ENCODE peak calls at places on chromosome 22, in nine cellular contexts. One of them, this sample, is unnamed.

GRCh38 chr22:50325444-50326224 is 1.2 kb downstream of the DENND6B start:
- DNase-seq in MCF 10A: no peak
- DNase-seq in osteocyte: no peak
- DNase-seq in endodermal cell: no peak
- DNase-seq in neural crest cell: no peak
- DNase-seq in choroid plexus epithelial cell: no peak
- DNase-seq in transverse colon: no peak
- DNase-seq in suprapubic skin: no peak
- DNase-seq in brain microvascular endothelial cell: no peak
- DNase-seq in this sample: no peak

GRCh38 chr22:40417041-40417440 is 46.6 kb downstream of the SGSM3 start:
- DNase-seq in MCF 10A: no peak
- DNase-seq in osteocyte: no peak
- DNase-seq in endodermal cell: no peak
- DNase-seq in neural crest cell: no peak
- DNase-seq in choroid plexus epithelial cell: no peak
- DNase-seq in transverse colon: no peak
- DNase-seq in suprapubic skin: no peak
- DNase-seq in brain microvascular endothelial cell: no peak
- DNase-seq in this sample: no peak

GRCh38 chr22:24455751-24456426 is 28.5 kb downstream of the ADORA2A start:
- DNase-seq in MCF 10A: no peak
- DNase-seq in osteocyte: no peak
- DNase-seq in endodermal cell: peak; percentile 31
- DNase-seq in neural crest cell: no peak
- DNase-seq in choroid plexus epithelial cell: no peak
- DNase-seq in transverse colon: no peak
- DNase-seq in suprapubic skin: no peak
- DNase-seq in brain microvascular endothelial cell: no peak
- DNase-seq in this sample: no peak

GRCh38 chr22:37484115-37485005 is 1.8 kb downstream of the MFNG start:
- DNase-seq in MCF 10A: no peak
- DNase-seq in osteocyte: no peak
- DNase-seq in endodermal cell: no peak
- DNase-seq in neural crest cell: no peak
- DNase-seq in choroid plexus epithelial cell: peak; percentile 41
- DNase-seq in transverse colon: peak; percentile 83
- DNase-seq in suprapubic skin: no peak
- DNase-seq in brain microvascular endothelial cell: no peak
- DNase-seq in this sample: no peak

GRCh38 chr22:19663821-19664325 is 50.4 kb upstream of the SEPTIN5 start:
- DNase-seq in MCF 10A: no peak
- DNase-seq in osteocyte: peak; percentile 89
- DNase-seq in endodermal cell: peak; percentile 73
- DNase-seq in neural crest cell: no peak
- DNase-seq in choroid plexus epithelial cell: peak; percentile 72
- DNase-seq in transverse colon: no peak
- DNase-seq in suprapubic skin: no peak
- DNase-seq in brain microvascular endothelial cell: peak; percentile 81
- DNase-seq in this sample: no peak

GRCh38 chr22:46769191-46769675 is 6.8 kb downstream of the TBC1D22A start:
- DNase-seq in MCF 10A: no peak
- DNase-seq in osteocyte: no peak
- DNase-seq in endodermal cell: no peak
- DNase-seq in neural crest cell: no peak
- DNase-seq in choroid plexus epithelial cell: no peak
- DNase-seq in transverse colon: no peak
- DNase-seq in suprapubic skin: peak; percentile 44
- DNase-seq in brain microvascular endothelial cell: no peak
- DNase-seq in this sample: no peak

GRCh38 chr22:45968751-45969413 is 8.1 kb downstream of the WNT7B start:
- DNase-seq in MCF 10A: peak; percentile 75
- DNase-seq in osteocyte: no peak
- DNase-seq in endodermal cell: no peak
- DNase-seq in neural crest cell: no peak
- DNase-seq in choroid plexus epithelial cell: peak; percentile 37
- DNase-seq in transverse colon: no peak
- DNase-seq in suprapubic skin: no peak
- DNase-seq in brain microvascular endothelial cell: peak; percentile 49
- DNase-seq in this sample: no peak

GRCh38 chr22:38843201-38843715 is 570 bp downstream of the NPTXR start:
- DNase-seq in MCF 10A: no peak
- DNase-seq in osteocyte: no peak
- DNase-seq in endodermal cell: peak; percentile 78
- DNase-seq in neural crest cell: peak; percentile 53
- DNase-seq in choroid plexus epithelial cell: peak; percentile 79
- DNase-seq in transverse colon: peak; percentile 28
- DNase-seq in suprapubic skin: no peak
- DNase-seq in brain microvascular endothelial cell: peak; percentile 22
- DNase-seq in this sample: peak; percentile 48

GRCh38 chr22:50437511-50438304 is 37.1 kb downstream of the SBF1 start:
- DNase-seq in MCF 10A: no peak
- DNase-seq in osteocyte: no peak
- DNase-seq in endodermal cell: no peak
- DNase-seq in neural crest cell: no peak
- DNase-seq in choroid plexus epithelial cell: no peak
- DNase-seq in transverse colon: no peak
- DNase-seq in suprapubic skin: peak; percentile 58
- DNase-seq in brain microvascular endothelial cell: no peak
- DNase-seq in this sample: no peak

GRCh38 chr22:46084943-46085830 is 65.1 kb upstream of the PPARA start:
- DNase-seq in MCF 10A: peak; percentile 92
- DNase-seq in osteocyte: no peak
- DNase-seq in endodermal cell: no peak
- DNase-seq in neural crest cell: no peak
- DNase-seq in choroid plexus epithelial cell: no peak
- DNase-seq in transverse colon: peak; percentile 69
- DNase-seq in suprapubic skin: peak; percentile 91
- DNase-seq in brain microvascular endothelial cell: no peak
- DNase-seq in this sample: no peak

GRCh38 chr22:38131399-38131798 is 20.9 kb upstream of the BAIAP2L2 start:
- DNase-seq in MCF 10A: no peak
- DNase-seq in osteocyte: no peak
- DNase-seq in endodermal cell: no peak
- DNase-seq in neural crest cell: no peak
- DNase-seq in choroid plexus epithelial cell: peak; percentile 26
- DNase-seq in transverse colon: no peak
- DNase-seq in suprapubic skin: no peak
- DNase-seq in brain microvascular endothelial cell: no peak
- DNase-seq in this sample: no peak

GRCh38 chr22:37326726-37327125 is 44.4 kb downstream of the CYTH4 start:
- DNase-seq in MCF 10A: no peak
- DNase-seq in osteocyte: no peak
- DNase-seq in endodermal cell: no peak
- DNase-seq in neural crest cell: no peak
- DNase-seq in choroid plexus epithelial cell: no peak
- DNase-seq in transverse colon: peak; percentile 58
- DNase-seq in suprapubic skin: no peak
- DNase-seq in brain microvascular endothelial cell: no peak
- DNase-seq in this sample: no peak

GRCh38 chr22:34645375-34645774 is 420.6 kb upstream of the ISX start:
- DNase-seq in MCF 10A: no peak
- DNase-seq in osteocyte: no peak
- DNase-seq in endodermal cell: peak; percentile 71
- DNase-seq in neural crest cell: peak; percentile 2
- DNase-seq in choroid plexus epithelial cell: no peak
- DNase-seq in transverse colon: no peak
- DNase-seq in suprapubic skin: no peak
- DNase-seq in brain microvascular endothelial cell: no peak
- DNase-seq in this sample: no peak
- TF ChIP-seq CTCF in MCF 10A: no peak
- TF ChIP-seq CTCF in osteocyte: no peak
- TF ChIP-seq CTCF in endodermal cell: peak; percentile 77
- TF ChIP-seq CTCF in neural crest cell: no peak
- TF ChIP-seq CTCF in choroid plexus epithelial cell: no peak
- TF ChIP-seq CTCF in transverse colon: no peak
- TF ChIP-seq CTCF in suprapubic skin: no peak
- TF ChIP-seq CTCF in brain microvascular endothelial cell: no peak
- TF ChIP-seq CTCF in this sample: no peak

DNA sequence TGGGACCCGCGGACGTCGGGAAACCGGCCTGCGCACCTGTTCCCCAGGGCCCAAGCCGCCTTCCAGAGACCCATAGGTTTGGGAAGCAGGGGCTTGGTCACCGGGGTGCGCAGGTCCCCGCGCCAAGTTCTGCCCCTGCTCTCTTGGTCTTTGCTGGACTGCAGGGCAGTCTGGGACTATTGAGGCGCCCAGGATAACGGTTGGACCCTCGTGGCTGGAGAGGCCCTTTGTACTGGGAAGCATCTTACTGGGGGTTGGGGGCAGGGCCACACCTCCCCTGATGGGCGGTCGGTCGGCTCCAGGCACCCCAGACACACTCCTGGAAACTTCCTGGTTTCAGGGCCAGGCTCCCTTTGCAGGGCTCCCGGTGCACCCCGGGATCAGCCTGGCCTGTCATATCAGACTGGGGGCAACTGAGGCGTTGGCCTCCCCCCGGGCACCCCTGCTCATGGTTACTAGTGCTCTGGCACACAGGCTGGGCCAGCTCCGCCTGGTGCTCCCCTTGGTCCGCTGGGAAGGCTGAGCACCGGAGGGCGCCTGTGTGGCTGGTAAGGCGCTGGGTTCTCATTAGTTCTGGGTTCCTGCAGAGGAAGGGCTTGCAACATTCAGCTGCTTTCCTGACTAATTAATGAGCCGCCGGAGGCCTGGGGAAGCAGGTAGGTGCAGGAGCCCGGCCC is 1250.5 kb downstream of the BRD1 start:
- DNase-seq in MCF 10A: no peak
- DNase-seq in osteocyte: no peak
- DNase-seq in endodermal cell: peak; percentile 63
- DNase-seq in neural crest cell: no peak
- DNase-seq in choroid plexus epithelial cell: no peak
- DNase-seq in transverse colon: no peak
- DNase-seq in suprapubic skin: no peak
- DNase-seq in brain microvascular endothelial cell: no peak
- DNase-seq in this sample: no peak
- TF ChIP-seq CTCF in MCF 10A: no peak
- TF ChIP-seq CTCF in osteocyte: no peak
- TF ChIP-seq CTCF in endodermal cell: no peak
- TF ChIP-seq CTCF in neural crest cell: no peak
- TF ChIP-seq CTCF in choroid plexus epithelial cell: no peak
- TF ChIP-seq CTCF in transverse colon: no peak
- TF ChIP-seq CTCF in suprapubic skin: no peak
- TF ChIP-seq CTCF in brain microvascular endothelial cell: no peak
- TF ChIP-seq CTCF in this sample: no peak

DNA sequence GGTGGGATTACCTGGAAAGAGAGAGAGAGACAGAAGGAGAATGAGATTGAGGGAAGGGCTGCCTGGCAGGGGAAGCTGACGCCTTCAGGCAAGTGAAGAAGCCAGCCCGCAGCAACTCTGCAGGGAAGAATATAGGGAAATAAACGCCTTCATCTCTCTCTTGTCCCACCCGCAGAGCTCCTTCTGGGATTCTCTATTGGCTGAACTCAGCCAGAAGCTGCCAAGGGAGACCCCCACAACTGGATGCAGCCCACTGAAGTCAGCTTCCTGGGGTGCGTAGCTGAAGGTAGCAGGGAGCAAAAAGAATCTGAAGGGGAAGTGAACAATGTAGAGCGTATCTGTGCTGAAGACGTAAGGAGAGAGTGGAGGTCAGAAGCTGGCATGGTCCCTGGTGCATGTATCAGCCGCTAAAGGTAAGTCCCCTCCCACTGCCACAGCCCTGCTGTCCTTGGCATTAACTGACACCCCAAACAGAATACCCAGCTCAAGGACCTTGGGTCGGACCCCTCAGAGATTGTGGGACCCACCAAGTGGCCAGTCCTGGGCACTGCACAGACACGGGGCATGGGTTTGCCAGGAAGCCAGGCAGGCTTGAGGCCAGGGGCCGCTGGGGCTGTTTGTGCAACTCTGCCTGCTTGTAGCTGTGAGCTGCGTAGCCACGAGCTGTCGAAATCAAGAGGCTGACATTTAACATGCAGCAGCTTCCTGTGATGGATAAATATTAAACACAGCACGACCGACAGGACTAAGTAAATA is 469.9 kb downstream of the MN1 start:
- DNase-seq in MCF 10A: peak; percentile 39
- DNase-seq in osteocyte: peak; percentile 83
- DNase-seq in endodermal cell: peak; percentile 85
- DNase-seq in neural crest cell: peak; percentile 23
- DNase-seq in choroid plexus epithelial cell: peak; percentile 86
- DNase-seq in transverse colon: peak; percentile 38
- DNase-seq in suprapubic skin: no peak
- DNase-seq in brain microvascular endothelial cell: peak; percentile 42
- DNase-seq in this sample: peak; percentile 18
- TF ChIP-seq CTCF in MCF 10A: no peak
- TF ChIP-seq CTCF in osteocyte: peak; percentile 58
- TF ChIP-seq CTCF in endodermal cell: peak; percentile 69
- TF ChIP-seq CTCF in neural crest cell: peak; percentile 49
- TF ChIP-seq CTCF in choroid plexus epithelial cell: peak; percentile 69
- TF ChIP-seq CTCF in transverse colon: no peak
- TF ChIP-seq CTCF in suprapubic skin: peak; percentile 20
- TF ChIP-seq CTCF in brain microvascular endothelial cell: peak; percentile 79
- TF ChIP-seq CTCF in this sample: peak; percentile 53

DNA sequence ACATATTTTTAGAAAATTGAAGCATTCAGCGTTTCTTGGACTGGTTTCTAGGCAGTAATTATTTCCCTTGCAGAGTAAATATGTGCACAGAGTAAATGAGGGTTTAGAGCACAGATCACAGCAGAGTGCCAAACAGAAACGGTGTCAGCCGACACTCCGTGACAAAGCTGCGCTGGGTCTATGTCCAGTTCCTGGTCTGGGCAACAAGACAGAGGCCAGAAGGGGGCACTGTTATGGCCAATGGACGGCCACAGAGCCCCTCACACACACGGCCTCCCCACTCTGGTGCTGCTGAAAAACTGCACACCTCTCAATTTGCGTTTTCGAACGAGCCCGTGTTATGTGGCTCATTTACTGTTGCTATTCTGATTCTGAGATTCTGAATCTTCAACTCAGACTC is 180.7 kb downstream of the MPPED1 start:
- DNase-seq in MCF 10A: peak; percentile 3
- DNase-seq in osteocyte: no peak
- DNase-seq in endodermal cell: peak; percentile 77
- DNase-seq in neural crest cell: peak; percentile 16
- DNase-seq in choroid plexus epithelial cell: no peak
- DNase-seq in transverse colon: no peak
- DNase-seq in suprapubic skin: no peak
- DNase-seq in brain microvascular endothelial cell: no peak
- DNase-seq in this sample: no peak
- TF ChIP-seq CTCF in MCF 10A: no peak
- TF ChIP-seq CTCF in osteocyte: no peak
- TF ChIP-seq CTCF in endodermal cell: peak; percentile 84
- TF ChIP-seq CTCF in neural crest cell: peak; percentile 36
- TF ChIP-seq CTCF in choroid plexus epithelial cell: peak; percentile 11
- TF ChIP-seq CTCF in transverse colon: no peak
- TF ChIP-seq CTCF in suprapubic skin: no peak
- TF ChIP-seq CTCF in brain microvascular endothelial cell: no peak
- TF ChIP-seq CTCF in this sample: peak; percentile 33

GRCh38 chr22:22745225-22746060 is 101.0 kb downstream of the GGTLC2 start:
- DNase-seq in MCF 10A: peak; percentile 38
- DNase-seq in osteocyte: no peak
- DNase-seq in endodermal cell: peak; percentile 87
- DNase-seq in neural crest cell: peak; percentile 39
- DNase-seq in choroid plexus epithelial cell: peak; percentile 62
- DNase-seq in transverse colon: peak; percentile 65
- DNase-seq in suprapubic skin: no peak
- DNase-seq in brain microvascular endothelial cell: peak; percentile 12
- DNase-seq in this sample: peak; percentile 48
- TF ChIP-seq CTCF in MCF 10A: peak; percentile 48
- TF ChIP-seq CTCF in osteocyte: peak; percentile 50
- TF ChIP-seq CTCF in endodermal cell: peak; percentile 91
- TF ChIP-seq CTCF in neural crest cell: peak; percentile 65
- TF ChIP-seq CTCF in choroid plexus epithelial cell: peak; percentile 88
- TF ChIP-seq CTCF in transverse colon: peak; percentile 49
- TF ChIP-seq CTCF in suprapubic skin: peak; percentile 48
- TF ChIP-seq CTCF in brain microvascular endothelial cell: peak; percentile 79
- TF ChIP-seq CTCF in this sample: peak; percentile 82